ENCODE peak calls at places on chromosomes 6 and 20, in six cellular contexts. D, Y, V, S, H and B are unnamed samples.

GRCh38 chr6:37878150-37878710 is 58.7 kb downstream of the ZFAND3 start:
- DNase-seq in S (no peak), V (no peak), H (peak), D (no peak), Y (no peak), B (no peak)

GRCh38 chr6:39441986-39442385 is 119.5 kb upstream of the KCNK16 start:
- DNase-seq in S (no peak), V (no peak), Y (no peak), D (no peak), H (no peak), B (no peak)

GRCh38 chr6:7723554-7723953 is 2.3 kb upstream of the BMP6 start:
- DNase-seq in Y (no peak), D (no peak), H (no peak), S (no peak), V (no peak), B (no peak)

GRCh38 chr6:27141472-27142015 is 106.0 kb upstream of the PRSS16 start:
- DNase-seq in H (no peak), S (no peak), Y (no peak), D (no peak), V (no peak), B (no peak)

GRCh38 chr20:11783102-11783861 is 134.4 kb upstream of the BTBD3 start:
- DNase-seq in H (no peak), V (no peak), D (no peak), Y (no peak), S (no peak), B (no peak)

GRCh38 chr6:116370328-116370716 is 425 bp upstream of the DSE start:
- DNase-seq in S (no peak), H (no peak), D (no peak), Y (no peak), V (no peak), B (peak)

GRCh38 chr6:161369339-161369738 is 95.5 kb upstream of the AGPAT4 start:
- DNase-seq in Y (no peak), V (no peak), D (no peak), H (peak), S (no peak), B (no peak)

GRCh38 chr20:57528148-57528547 is 3.2 kb upstream of the CTCFL start:
- DNase-seq in D (no peak), S (no peak), Y (no peak), H (no peak), V (no peak), B (no peak)

GRCh38 chr6:27604986-27605385 is 132.1 kb upstream of the ZNF184 start:
- DNase-seq in Y (no peak), H (no peak), D (no peak), S (no peak), V (peak), B (no peak)

GRCh38 chr6:36339156-36339555 is 2.5 kb upstream of the BNIP5 start:
- DNase-seq in V (no peak), Y (no peak), H (no peak), D (no peak), S (no peak), B (no peak)

GRCh38 chr6:29079203-29079602 is 7.9 kb downstream of the OR2B3 start:
- DNase-seq in V (no peak), D (no peak), H (no peak), Y (no peak), S (no peak), B (no peak)

GRCh38 chr20:25273046-25273445 is 25.2 kb downstream of the PYGB start:
- DNase-seq in V (no peak), Y (no peak), H (no peak), S (no peak), D (no peak), B (no peak)

GRCh38 chr20:25274481-25274880 is 26.6 kb downstream of the PYGB start:
- DNase-seq in H (no peak), D (no peak), S (no peak), Y (no peak), V (no peak), B (no peak)

GRCh38 chr20:25272223-25273000 is 24.5 kb downstream of the PYGB start:
- DNase-seq in H (no peak), D (no peak), Y (no peak), V (no peak), S (no peak), B (no peak)

GRCh38 chr20:25274891-25275812 is 27.3 kb downstream of the PYGB start:
- DNase-seq in H (no peak), Y (no peak), S (no peak), D (no peak), V (no peak), B (no peak)

DNA sequence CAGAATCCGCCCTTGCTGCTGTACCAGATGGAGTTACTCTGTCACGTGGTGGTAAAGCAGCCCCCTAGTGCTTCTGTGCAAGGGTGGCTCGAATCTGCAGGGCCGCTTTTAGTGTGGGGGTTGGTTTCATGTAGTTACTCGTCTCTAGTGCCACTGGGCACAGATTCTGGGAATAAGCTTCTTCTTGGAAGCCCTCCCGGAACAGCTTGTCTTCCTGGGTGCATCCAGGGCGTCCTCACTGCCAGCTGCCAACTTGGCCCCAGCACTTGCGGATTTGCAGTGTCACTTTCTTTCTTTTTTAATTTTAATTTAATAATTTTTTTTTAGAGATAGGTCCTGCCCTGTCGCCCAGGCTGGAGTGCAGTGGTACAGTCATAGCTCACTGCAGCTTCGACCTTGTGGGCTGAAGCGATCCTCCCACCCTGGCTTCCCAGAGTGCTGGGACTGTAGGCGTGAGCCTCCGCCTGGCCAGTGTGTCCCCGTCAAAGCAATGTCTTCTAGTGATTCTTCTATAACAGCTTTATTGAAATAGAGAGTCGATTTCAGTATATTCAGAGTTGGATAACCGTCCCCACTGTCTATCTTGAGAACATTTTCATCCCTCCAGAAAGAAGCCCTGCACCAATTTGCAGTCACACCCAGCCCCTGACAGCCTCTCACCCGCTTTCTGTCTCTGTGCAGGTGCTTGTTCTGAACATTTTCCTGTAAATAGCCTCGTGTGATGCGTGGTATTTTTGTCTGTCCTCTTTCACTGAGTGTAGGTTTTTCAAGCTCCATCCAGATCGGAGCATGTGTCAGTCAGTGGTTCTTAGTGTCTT is 25.9 kb downstream of the PYGB start:
- DNase-seq in D (no peak), Y (no peak), S (no peak), H (no peak), V (no peak), B (no peak)
- TF ChIP-seq RAD21 in D (no peak), Y (no peak), S (no peak), H (no peak), V (no peak), B (no peak)

GRCh38 chr6:17580518-17581048 is 19.5 kb upstream of the FAM8A1 start:
- DNase-seq in H (no peak), Y (no peak), S (peak), D (no peak), V (no peak), B (no peak)
- H3K9ac ChIP-seq in H (no peak), Y (no peak), S (peak), D (peak), V (no peak), B (no peak)

DNA sequence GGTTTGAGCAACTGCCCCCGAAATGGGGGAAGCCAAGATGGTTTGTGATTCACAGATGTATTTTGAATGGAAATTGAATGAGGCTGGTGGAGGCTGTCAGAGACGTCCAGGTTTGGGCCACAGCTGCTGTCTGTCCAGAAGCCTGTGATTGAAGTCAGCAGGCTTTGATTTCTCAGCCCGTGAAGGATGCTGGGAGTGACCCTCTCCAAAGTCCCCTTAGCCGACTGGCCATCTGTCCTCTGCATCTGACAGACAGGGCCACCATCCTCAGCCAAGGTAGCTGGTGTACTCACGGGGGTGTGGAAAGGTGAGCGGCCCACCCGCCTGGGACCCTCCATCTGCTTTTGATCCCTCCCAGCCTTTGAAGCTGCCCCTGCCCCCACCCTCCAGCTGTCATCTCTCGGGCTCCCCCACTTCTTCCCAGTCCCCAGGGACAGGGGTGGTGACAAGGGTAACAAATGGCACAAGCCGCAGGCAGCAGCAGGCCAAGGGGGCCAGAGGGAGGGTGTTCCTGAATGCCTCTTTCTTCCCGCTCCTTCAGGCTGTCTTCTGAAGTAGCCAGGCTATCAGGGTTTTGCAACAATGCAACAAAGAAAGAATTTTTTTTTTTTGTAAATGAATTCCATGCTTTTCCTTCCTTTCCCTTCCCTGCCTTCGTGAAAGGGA is 84.4 kb downstream of the EYA2 start:
- DNase-seq in V (no peak), Y (no peak), H (no peak), D (no peak), S (no peak), B (no peak)
- TF ChIP-seq RAD21 in V (no peak), Y (no peak), H (no peak), D (no peak), S (no peak), B (no peak)

DNA sequence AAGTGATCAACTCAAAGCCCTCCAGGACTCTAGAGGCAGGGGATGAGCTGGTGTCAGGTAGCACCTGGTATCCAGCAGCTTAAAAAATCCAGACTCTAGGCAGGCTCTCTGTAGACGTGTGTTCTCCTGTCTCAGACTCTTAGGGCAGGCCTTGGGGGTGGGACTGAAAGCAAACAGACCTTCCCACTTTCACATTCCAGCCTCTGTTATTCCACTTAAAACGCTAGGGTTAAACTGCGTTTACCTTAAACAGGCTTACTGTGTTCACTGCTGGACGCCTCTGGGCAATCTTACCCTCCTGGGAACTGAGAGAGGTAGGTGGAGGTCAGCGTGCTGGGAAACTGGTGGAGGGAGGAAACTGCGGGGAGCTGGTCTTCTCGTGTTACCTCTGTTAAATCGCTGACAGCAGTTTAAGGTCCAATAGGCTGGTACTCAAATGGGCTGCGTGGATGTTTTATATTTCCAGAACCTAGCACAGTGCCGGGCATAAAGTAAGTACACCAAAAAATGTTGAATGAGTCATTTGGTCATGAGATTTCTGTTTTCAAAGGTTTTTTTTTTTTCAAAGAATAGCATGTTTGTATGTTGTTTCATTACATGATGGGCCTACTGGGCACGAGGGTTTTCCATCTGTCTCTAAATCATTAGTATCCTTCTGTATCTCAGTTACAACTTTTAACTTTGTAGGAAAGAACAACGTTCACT is at the start of gene GCNT2:
- DNase-seq in S (no peak), V (no peak), D (peak), Y (no peak), H (peak), B (no peak)
- H3K9ac ChIP-seq in S (no peak), V (peak), D (no peak), Y (peak), H (no peak), B (peak)

DNA sequence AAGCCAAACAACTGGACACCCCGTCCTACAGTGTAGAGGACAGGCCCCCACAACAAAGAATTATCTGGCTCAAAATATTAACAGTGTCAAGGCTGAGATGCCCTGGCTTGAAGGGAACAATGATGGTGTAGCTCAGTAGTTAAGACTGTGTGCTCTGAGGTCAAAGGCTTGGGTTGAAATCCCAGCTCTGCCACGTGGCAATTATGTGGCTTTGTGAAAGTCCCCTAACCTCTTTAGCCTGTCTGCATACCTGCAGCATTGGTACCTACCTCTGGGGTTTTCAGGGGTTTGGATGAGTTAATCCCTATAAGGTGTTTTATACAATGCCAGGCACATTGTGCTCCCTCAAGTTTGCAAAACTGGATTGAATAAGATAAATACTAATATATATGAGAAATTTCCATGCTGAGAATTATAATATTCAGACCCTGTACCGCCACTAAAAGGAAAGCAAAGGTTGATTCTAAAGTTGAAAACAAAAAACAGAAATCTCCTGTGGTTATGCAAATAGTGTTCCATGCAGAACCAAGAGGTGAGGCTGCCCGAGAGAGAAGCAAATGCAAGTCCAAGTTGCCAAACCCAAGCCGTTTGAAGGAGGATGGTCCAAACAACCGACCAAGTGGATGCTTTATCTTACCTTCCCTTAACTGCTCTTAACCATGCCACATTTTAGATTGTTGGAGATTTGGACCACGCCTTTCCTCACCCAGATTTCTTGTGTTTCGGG is 199.8 kb downstream of the NFATC2 start:
- DNase-seq in D (no peak), V (no peak), H (no peak), Y (no peak), S (no peak), B (no peak)
- TF ChIP-seq RAD21 in D (no peak), V (no peak), H (no peak), Y (no peak), S (no peak), B (no peak)

GRCh38 chr6:108745664-108746336 is 102.4 kb upstream of the ARMC2 start:
- DNase-seq in V (no peak), H (no peak), S (no peak), Y (no peak), D (no peak), B (no peak)

GRCh38 chr6:108746841-108747575 is 101.2 kb upstream of the ARMC2 start:
- DNase-seq in D (no peak), H (no peak), V (no peak), S (no peak), Y (no peak), B (no peak)

GRCh38 chr6:108746411-108746810 is 101.8 kb upstream of the ARMC2 start:
- DNase-seq in V (no peak), Y (no peak), S (no peak), H (no peak), D (no peak), B (no peak)

GRCh38 chr6:108744244-108744972 is 103.8 kb upstream of the ARMC2 start:
- DNase-seq in H (no peak), D (no peak), V (no peak), S (no peak), Y (no peak), B (no peak)

DNA sequence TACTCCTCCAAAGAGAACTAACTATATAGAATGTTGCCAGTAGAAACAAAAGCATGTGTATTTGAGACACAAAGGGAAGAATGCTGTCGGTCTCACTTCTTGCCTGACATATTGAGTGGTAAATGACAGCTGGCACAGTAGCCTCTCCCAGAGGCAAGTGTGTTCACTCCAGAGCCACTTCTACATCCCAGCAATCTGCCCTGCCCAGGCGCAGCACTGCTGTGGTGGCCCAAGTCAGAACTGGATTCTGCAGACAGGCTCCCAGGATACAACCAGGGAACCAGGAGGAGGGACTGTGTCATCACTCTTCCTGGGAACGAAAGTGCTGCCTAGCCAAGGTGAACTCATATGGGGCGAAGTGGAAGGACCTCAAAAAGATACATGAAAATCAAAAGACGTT is 103.2 kb upstream of the ARMC2 start:
- DNase-seq in D (no peak), H (no peak), S (no peak), V (no peak), Y (no peak), B (no peak)
- H3K9ac ChIP-seq in D (no peak), H (no peak), S (no peak), V (no peak), Y (no peak), B (no peak)

GRCh38 chr6:32568561-32568960 is 21.1 kb downstream of the HLA-DRB1 start:
- DNase-seq in H (no peak), V (no peak), D (no peak), Y (no peak), S (no peak), B (no peak)

GRCh38 chr6:32562931-32563330 is 26.7 kb downstream of the HLA-DRB1 start:
- DNase-seq in Y (no peak), H (no peak), D (no peak), S (no peak), V (no peak), B (no peak)

GRCh38 chr6:32565511-32565910 is 24.1 kb downstream of the HLA-DRB1 start:
- DNase-seq in D (no peak), S (no peak), H (no peak), V (no peak), Y (no peak), B (no peak)

GRCh38 chr6:32570363-32570905 is 19.2 kb downstream of the HLA-DRB1 start:
- DNase-seq in H (no peak), D (no peak), Y (no peak), S (no peak), V (no peak), B (no peak)

DNA sequence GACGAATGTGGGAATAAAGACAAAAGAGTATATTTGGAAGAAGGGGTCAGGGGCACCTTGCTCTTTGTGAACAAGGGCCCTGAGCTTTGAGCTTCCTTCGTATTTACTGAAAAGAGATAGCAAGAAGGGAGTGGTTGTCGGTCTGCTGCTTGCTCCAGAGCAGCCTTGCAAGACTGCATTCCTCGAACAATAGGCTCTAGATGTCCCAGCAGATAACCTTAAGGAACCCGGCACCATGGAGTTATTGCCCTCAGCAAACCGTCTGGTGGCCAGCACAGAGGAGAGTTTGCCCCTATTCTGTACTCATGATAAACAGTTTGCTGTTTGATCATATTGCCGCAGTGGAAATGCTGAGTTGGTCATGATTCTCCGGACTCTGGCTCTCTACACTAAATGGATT is 22.7 kb downstream of the HLA-DRB1 start:
- DNase-seq in S (no peak), Y (no peak), H (no peak), D (no peak), V (no peak), B (no peak)
- TF ChIP-seq RAD21 in S (no peak), Y (no peak), H (no peak), D (no peak), V (no peak), B (no peak)

DNA sequence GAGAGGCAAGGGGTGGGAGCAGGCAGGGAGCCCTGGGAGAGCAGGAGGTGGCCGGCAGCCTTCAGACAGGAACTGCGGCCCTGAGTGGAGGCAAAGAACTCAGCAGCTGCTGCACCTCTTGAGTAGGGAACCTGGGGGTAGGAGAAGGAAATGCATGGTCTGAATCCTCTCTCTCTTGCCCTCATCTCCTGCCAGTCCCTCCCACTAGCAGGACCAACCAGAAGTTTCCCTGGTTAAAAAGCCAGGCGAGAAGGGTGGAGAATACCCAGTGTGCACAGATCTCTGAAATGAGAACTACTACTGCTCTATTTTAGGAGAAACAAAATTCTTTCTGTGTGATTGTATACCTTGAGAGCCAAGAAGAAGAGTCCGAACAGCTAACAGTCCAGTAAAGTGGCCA is 25.4 kb downstream of the WRNIP1 start:
- DNase-seq in Y (no peak), H (peak), V (no peak), D (no peak), S (no peak), B (no peak)
- H3K9ac ChIP-seq in Y (no peak), H (peak), V (peak), D (no peak), S (no peak), B (no peak)

DNA sequence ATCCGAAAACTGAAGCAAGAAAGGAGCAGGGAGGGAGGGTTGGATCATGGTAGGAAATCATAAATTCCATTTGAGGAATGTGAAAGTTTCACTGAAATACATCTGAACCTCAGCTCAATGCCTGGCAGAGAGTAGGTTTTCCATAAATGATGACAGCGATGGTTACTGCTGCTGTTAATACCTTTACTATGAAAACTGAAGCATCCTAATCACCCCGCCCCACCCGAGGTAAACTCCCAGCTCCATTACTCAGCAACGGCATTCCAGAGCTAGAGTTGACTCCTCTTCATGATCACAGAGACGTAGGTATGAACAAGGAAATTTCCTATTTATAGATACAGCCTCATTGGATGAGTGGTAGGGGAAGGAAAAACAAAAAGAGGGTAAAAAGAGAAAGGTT is 7.1 kb upstream of the SASH1 start:
- DNase-seq in S (peak), H (peak), D (no peak), Y (no peak), V (no peak), B (no peak)
- TF ChIP-seq RAD21 in S (no peak), H (no peak), D (no peak), Y (no peak), V (no peak), B (no peak)